ENCODE peak calls at places on chromosomes 4 and X, in ten cellular contexts. One of them, this sample, is unnamed.

GRCh38 chr4:97491856-97492255 is 651.4 kb downstream of the STPG2 start:
- DNase-seq in fibroblast of the conjunctiva: no peak
- DNase-seq in fibroblast of mammary gland: no peak
- DNase-seq in psoas muscle: no peak
- DNase-seq in activated T-cell treated with anti-CD3 and anti-CD28 coated beads, Interleukin-2, amount 50 U/mL, for 72 hours: no peak
- DNase-seq in LoVo: no peak
- DNase-seq in nucleus accumbens: no peak
- DNase-seq in astrocyte of the spinal cord: no peak
- DNase-seq in GM12865: no peak
- DNase-seq in GM13977: no peak
- DNase-seq in this sample: no peak

GRCh38 chr4:27702710-27703431 is 842.2 kb downstream of the STIM2 start:
- DNase-seq in fibroblast of the conjunctiva: no peak
- DNase-seq in fibroblast of mammary gland: peak; percentile 15
- DNase-seq in psoas muscle: no peak
- DNase-seq in activated T-cell treated with anti-CD3 and anti-CD28 coated beads, Interleukin-2, amount 50 U/mL, for 72 hours: no peak
- DNase-seq in LoVo: no peak
- DNase-seq in nucleus accumbens: no peak
- DNase-seq in astrocyte of the spinal cord: peak; percentile 33
- DNase-seq in GM12865: peak; percentile 40
- DNase-seq in GM13977: peak; percentile 20
- DNase-seq in this sample: no peak

GRCh38 chr4:121096174-121096573 is 23.8 kb upstream of the NDNF start:
- DNase-seq in fibroblast of the conjunctiva: no peak
- DNase-seq in fibroblast of mammary gland: no peak
- DNase-seq in psoas muscle: no peak
- DNase-seq in activated T-cell treated with anti-CD3 and anti-CD28 coated beads, Interleukin-2, amount 50 U/mL, for 72 hours: no peak
- DNase-seq in LoVo: no peak
- DNase-seq in nucleus accumbens: no peak
- DNase-seq in astrocyte of the spinal cord: no peak
- DNase-seq in GM12865: no peak
- DNase-seq in GM13977: no peak
- DNase-seq in this sample: no peak

GRCh38 chr4:154711522-154711921 is 32.3 kb upstream of the LRAT start:
- DNase-seq in fibroblast of the conjunctiva: no peak
- DNase-seq in fibroblast of mammary gland: no peak
- DNase-seq in psoas muscle: no peak
- DNase-seq in activated T-cell treated with anti-CD3 and anti-CD28 coated beads, Interleukin-2, amount 50 U/mL, for 72 hours: no peak
- DNase-seq in LoVo: no peak
- DNase-seq in nucleus accumbens: no peak
- DNase-seq in astrocyte of the spinal cord: no peak
- DNase-seq in GM12865: no peak
- DNase-seq in GM13977: no peak
- DNase-seq in this sample: no peak

GRCh38 chr4:140137654-140138053 is 16.3 kb downstream of the MAML3 start:
- DNase-seq in fibroblast of the conjunctiva: no peak
- DNase-seq in fibroblast of mammary gland: peak; percentile 15
- DNase-seq in psoas muscle: no peak
- DNase-seq in activated T-cell treated with anti-CD3 and anti-CD28 coated beads, Interleukin-2, amount 50 U/mL, for 72 hours: no peak
- DNase-seq in LoVo: no peak
- DNase-seq in nucleus accumbens: no peak
- DNase-seq in astrocyte of the spinal cord: peak; percentile 65
- DNase-seq in GM12865: no peak
- DNase-seq in GM13977: no peak
- DNase-seq in this sample: no peak

GRCh38 chr4:176409627-176410026 is 89.9 kb downstream of the SPCS3 start:
- DNase-seq in fibroblast of the conjunctiva: no peak
- DNase-seq in fibroblast of mammary gland: peak; percentile 3
- DNase-seq in psoas muscle: no peak
- DNase-seq in activated T-cell treated with anti-CD3 and anti-CD28 coated beads, Interleukin-2, amount 50 U/mL, for 72 hours: no peak
- DNase-seq in LoVo: no peak
- DNase-seq in nucleus accumbens: no peak
- DNase-seq in astrocyte of the spinal cord: peak; percentile 36
- DNase-seq in GM12865: no peak
- DNase-seq in GM13977: no peak
- DNase-seq in this sample: no peak

GRCh38 chr4:153535735-153536494 is 69.8 kb downstream of the TMEM131L start:
- DNase-seq in fibroblast of the conjunctiva: no peak
- DNase-seq in fibroblast of mammary gland: no peak
- DNase-seq in psoas muscle: no peak
- DNase-seq in activated T-cell treated with anti-CD3 and anti-CD28 coated beads, Interleukin-2, amount 50 U/mL, for 72 hours: no peak
- DNase-seq in LoVo: no peak
- DNase-seq in nucleus accumbens: no peak
- DNase-seq in astrocyte of the spinal cord: no peak
- DNase-seq in GM12865: no peak
- DNase-seq in GM13977: no peak
- DNase-seq in this sample: no peak

GRCh38 chr4:1628892-1629703 is 55.0 kb downstream of the FAM53A start:
- DNase-seq in fibroblast of the conjunctiva: no peak
- DNase-seq in fibroblast of mammary gland: peak; percentile 28
- DNase-seq in psoas muscle: peak; percentile 61
- DNase-seq in activated T-cell treated with anti-CD3 and anti-CD28 coated beads, Interleukin-2, amount 50 U/mL, for 72 hours: peak; percentile 77
- DNase-seq in LoVo: peak; percentile 65
- DNase-seq in nucleus accumbens: peak; percentile 58
- DNase-seq in astrocyte of the spinal cord: peak; percentile 17
- DNase-seq in GM12865: peak; percentile 40
- DNase-seq in GM13977: peak; percentile 89
- DNase-seq in this sample: peak; percentile 64

GRCh38 chr4:189202869-189203271 is 737.8 kb upstream of the FRG1 start:
- DNase-seq in fibroblast of the conjunctiva: no peak
- DNase-seq in fibroblast of mammary gland: peak; percentile 63
- DNase-seq in psoas muscle: no peak
- DNase-seq in activated T-cell treated with anti-CD3 and anti-CD28 coated beads, Interleukin-2, amount 50 U/mL, for 72 hours: no peak
- DNase-seq in LoVo: no peak
- DNase-seq in nucleus accumbens: no peak
- DNase-seq in astrocyte of the spinal cord: peak; percentile 33
- DNase-seq in GM12865: no peak
- DNase-seq in GM13977: no peak
- DNase-seq in this sample: no peak

GRCh38 chrX:25198891-25199290 is 183.1 kb upstream of the ARX start:
- DNase-seq in fibroblast of the conjunctiva: no peak
- DNase-seq in fibroblast of mammary gland: no peak
- DNase-seq in psoas muscle: no peak
- DNase-seq in activated T-cell treated with anti-CD3 and anti-CD28 coated beads, Interleukin-2, amount 50 U/mL, for 72 hours: no peak
- DNase-seq in LoVo: no peak
- DNase-seq in nucleus accumbens: no peak
- DNase-seq in astrocyte of the spinal cord: peak; percentile 10
- DNase-seq in GM12865: no peak
- DNase-seq in GM13977: no peak
- DNase-seq in this sample: peak; percentile 8

GRCh38 chr4:174757736-174758135 is 71.3 kb downstream of the GLRA3 start:
- DNase-seq in fibroblast of the conjunctiva: no peak
- DNase-seq in fibroblast of mammary gland: no peak
- DNase-seq in psoas muscle: no peak
- DNase-seq in activated T-cell treated with anti-CD3 and anti-CD28 coated beads, Interleukin-2, amount 50 U/mL, for 72 hours: no peak
- DNase-seq in LoVo: no peak
- DNase-seq in nucleus accumbens: no peak
- DNase-seq in astrocyte of the spinal cord: no peak
- DNase-seq in GM12865: no peak
- DNase-seq in GM13977: no peak
- DNase-seq in this sample: no peak

GRCh38 chr4:6891436-6892170 is 18.0 kb upstream of the TBC1D14 start:
- DNase-seq in fibroblast of the conjunctiva: no peak
- DNase-seq in fibroblast of mammary gland: no peak
- DNase-seq in psoas muscle: no peak
- DNase-seq in activated T-cell treated with anti-CD3 and anti-CD28 coated beads, Interleukin-2, amount 50 U/mL, for 72 hours: no peak
- DNase-seq in LoVo: no peak
- DNase-seq in nucleus accumbens: no peak
- DNase-seq in astrocyte of the spinal cord: no peak
- DNase-seq in GM12865: no peak
- DNase-seq in GM13977: no peak
- DNase-seq in this sample: no peak

GRCh38 chr4:109010534-109010933 is 247.7 kb upstream of the ETNPPL start:
- DNase-seq in fibroblast of the conjunctiva: no peak
- DNase-seq in fibroblast of mammary gland: no peak
- DNase-seq in psoas muscle: no peak
- DNase-seq in activated T-cell treated with anti-CD3 and anti-CD28 coated beads, Interleukin-2, amount 50 U/mL, for 72 hours: no peak
- DNase-seq in LoVo: no peak
- DNase-seq in nucleus accumbens: no peak
- DNase-seq in astrocyte of the spinal cord: no peak
- DNase-seq in GM12865: no peak
- DNase-seq in GM13977: no peak
- DNase-seq in this sample: no peak

GRCh38 chr4:124018383-124019317 is 622.1 kb downstream of the SPRY1 start:
- DNase-seq in fibroblast of the conjunctiva: peak; percentile 26
- DNase-seq in fibroblast of mammary gland: peak; percentile 93
- DNase-seq in psoas muscle: peak; percentile 39
- DNase-seq in activated T-cell treated with anti-CD3 and anti-CD28 coated beads, Interleukin-2, amount 50 U/mL, for 72 hours: peak; percentile 1
- DNase-seq in LoVo: no peak
- DNase-seq in nucleus accumbens: no peak
- DNase-seq in astrocyte of the spinal cord: peak; percentile 25
- DNase-seq in GM12865: peak; percentile 81
- DNase-seq in GM13977: peak; percentile 18
- DNase-seq in this sample: peak; percentile 46

GRCh38 chr4:42640613-42641012 is 16.3 kb downstream of the ATP8A1 start:
- DNase-seq in fibroblast of the conjunctiva: no peak
- DNase-seq in fibroblast of mammary gland: no peak
- DNase-seq in psoas muscle: no peak
- DNase-seq in activated T-cell treated with anti-CD3 and anti-CD28 coated beads, Interleukin-2, amount 50 U/mL, for 72 hours: no peak
- DNase-seq in LoVo: no peak
- DNase-seq in nucleus accumbens: no peak
- DNase-seq in astrocyte of the spinal cord: no peak
- DNase-seq in GM12865: no peak
- DNase-seq in GM13977: no peak
- DNase-seq in this sample: no peak

GRCh38 chr4:108068422-108068821 is 78.7 kb downstream of the HADH start:
- DNase-seq in fibroblast of the conjunctiva: peak; percentile 17
- DNase-seq in fibroblast of mammary gland: peak; percentile 71
- DNase-seq in psoas muscle: no peak
- DNase-seq in activated T-cell treated with anti-CD3 and anti-CD28 coated beads, Interleukin-2, amount 50 U/mL, for 72 hours: no peak
- DNase-seq in LoVo: no peak
- DNase-seq in nucleus accumbens: no peak
- DNase-seq in astrocyte of the spinal cord: peak; percentile 21
- DNase-seq in GM12865: no peak
- DNase-seq in GM13977: no peak
- DNase-seq in this sample: no peak

GRCh38 chrX:154370882-154371770 is 3.3 kb downstream of the FLNA start:
- DNase-seq in fibroblast of the conjunctiva: peak; percentile 87
- DNase-seq in fibroblast of mammary gland: peak; percentile 88
- DNase-seq in psoas muscle: peak; percentile 94
- DNase-seq in activated T-cell treated with anti-CD3 and anti-CD28 coated beads, Interleukin-2, amount 50 U/mL, for 72 hours: peak; percentile 91
- DNase-seq in LoVo: peak; percentile 83
- DNase-seq in nucleus accumbens: peak; percentile 83
- DNase-seq in astrocyte of the spinal cord: peak; percentile 96
- DNase-seq in GM12865: peak; percentile 95
- DNase-seq in GM13977: peak; percentile 92
- DNase-seq in this sample: peak; percentile 87

GRCh38 chrX:17559728-17560379 is 177.4 kb upstream of the SCML1 start:
- DNase-seq in fibroblast of the conjunctiva: peak; percentile 77
- DNase-seq in fibroblast of mammary gland: peak; percentile 88
- DNase-seq in psoas muscle: no peak
- DNase-seq in activated T-cell treated with anti-CD3 and anti-CD28 coated beads, Interleukin-2, amount 50 U/mL, for 72 hours: no peak
- DNase-seq in LoVo: peak; percentile 1
- DNase-seq in nucleus accumbens: no peak
- DNase-seq in astrocyte of the spinal cord: peak; percentile 87
- DNase-seq in GM12865: no peak
- DNase-seq in GM13977: no peak
- DNase-seq in this sample: peak; percentile 29

GRCh38 chr4:39732728-39733127 is 34.8 kb downstream of the UBE2K start:
- DNase-seq in fibroblast of the conjunctiva: peak; percentile 81
- DNase-seq in fibroblast of mammary gland: peak; percentile 89
- DNase-seq in psoas muscle: no peak
- DNase-seq in activated T-cell treated with anti-CD3 and anti-CD28 coated beads, Interleukin-2, amount 50 U/mL, for 72 hours: no peak
- DNase-seq in LoVo: no peak
- DNase-seq in nucleus accumbens: no peak
- DNase-seq in astrocyte of the spinal cord: peak; percentile 87
- DNase-seq in GM12865: peak; percentile 42
- DNase-seq in GM13977: no peak
- DNase-seq in this sample: no peak

GRCh38 chr4:127309360-127310095 is 323.2 kb upstream of the INTU start:
- DNase-seq in fibroblast of the conjunctiva: peak; percentile 49
- DNase-seq in fibroblast of mammary gland: peak; percentile 88
- DNase-seq in psoas muscle: peak; percentile 10
- DNase-seq in activated T-cell treated with anti-CD3 and anti-CD28 coated beads, Interleukin-2, amount 50 U/mL, for 72 hours: no peak
- DNase-seq in LoVo: no peak
- DNase-seq in nucleus accumbens: no peak
- DNase-seq in astrocyte of the spinal cord: peak; percentile 64
- DNase-seq in GM12865: no peak
- DNase-seq in GM13977: no peak
- DNase-seq in this sample: no peak

GRCh38 chr4:38621004-38621684 is 42.9 kb upstream of the KLF3 start:
- DNase-seq in fibroblast of the conjunctiva: peak; percentile 75
- DNase-seq in fibroblast of mammary gland: peak; percentile 76
- DNase-seq in psoas muscle: no peak
- DNase-seq in activated T-cell treated with anti-CD3 and anti-CD28 coated beads, Interleukin-2, amount 50 U/mL, for 72 hours: no peak
- DNase-seq in LoVo: peak; percentile 89
- DNase-seq in nucleus accumbens: no peak
- DNase-seq in astrocyte of the spinal cord: no peak
- DNase-seq in GM12865: no peak
- DNase-seq in GM13977: no peak
- DNase-seq in this sample: peak; percentile 56

GRCh38 chrX:129842510-129843208 is 1.0 kb downstream of the ZDHHC9 start:
- DNase-seq in fibroblast of the conjunctiva: no peak
- DNase-seq in fibroblast of mammary gland: peak; percentile 80
- DNase-seq in psoas muscle: peak; percentile 20
- DNase-seq in activated T-cell treated with anti-CD3 and anti-CD28 coated beads, Interleukin-2, amount 50 U/mL, for 72 hours: no peak
- DNase-seq in LoVo: peak; percentile 5
- DNase-seq in nucleus accumbens: no peak
- DNase-seq in astrocyte of the spinal cord: peak; percentile 27
- DNase-seq in GM12865: peak; percentile 1
- DNase-seq in GM13977: no peak
- DNase-seq in this sample: peak; percentile 50

GRCh38 chr4:113020966-113021365 is 28.5 kb upstream of the ANK2 start:
- DNase-seq in fibroblast of the conjunctiva: peak; percentile 6
- DNase-seq in fibroblast of mammary gland: peak; percentile 12
- DNase-seq in psoas muscle: no peak
- DNase-seq in activated T-cell treated with anti-CD3 and anti-CD28 coated beads, Interleukin-2, amount 50 U/mL, for 72 hours: no peak
- DNase-seq in LoVo: no peak
- DNase-seq in nucleus accumbens: no peak
- DNase-seq in astrocyte of the spinal cord: no peak
- DNase-seq in GM12865: no peak
- DNase-seq in GM13977: no peak
- DNase-seq in this sample: no peak

GRCh38 chr4:84573738-84574720 is 8.9 kb upstream of the CDS1 start:
- DNase-seq in fibroblast of the conjunctiva: no peak
- DNase-seq in fibroblast of mammary gland: peak; percentile 21
- DNase-seq in psoas muscle: no peak
- DNase-seq in activated T-cell treated with anti-CD3 and anti-CD28 coated beads, Interleukin-2, amount 50 U/mL, for 72 hours: peak; percentile 7
- DNase-seq in LoVo: no peak
- DNase-seq in nucleus accumbens: no peak
- DNase-seq in astrocyte of the spinal cord: peak; percentile 18
- DNase-seq in GM12865: no peak
- DNase-seq in GM13977: no peak
- DNase-seq in this sample: no peak

GRCh38 chrX:352181-352580 is 33.6 kb upstream of the GTPBP6 start:
- DNase-seq in fibroblast of the conjunctiva: no peak
- DNase-seq in fibroblast of mammary gland: no peak
- DNase-seq in psoas muscle: no peak
- DNase-seq in activated T-cell treated with anti-CD3 and anti-CD28 coated beads, Interleukin-2, amount 50 U/mL, for 72 hours: no peak
- DNase-seq in LoVo: no peak
- DNase-seq in nucleus accumbens: no peak
- DNase-seq in astrocyte of the spinal cord: no peak
- DNase-seq in GM12865: no peak
- DNase-seq in GM13977: no peak
- DNase-seq in this sample: no peak

GRCh38 chr4:47222276-47222675 is 190.9 kb downstream of the GABRB1 start:
- DNase-seq in fibroblast of the conjunctiva: no peak
- DNase-seq in fibroblast of mammary gland: peak; percentile 43
- DNase-seq in psoas muscle: no peak
- DNase-seq in activated T-cell treated with anti-CD3 and anti-CD28 coated beads, Interleukin-2, amount 50 U/mL, for 72 hours: no peak
- DNase-seq in LoVo: no peak
- DNase-seq in nucleus accumbens: no peak
- DNase-seq in astrocyte of the spinal cord: no peak
- DNase-seq in GM12865: no peak
- DNase-seq in GM13977: no peak
- DNase-seq in this sample: no peak

GRCh38 chr4:82268050-82268825 is 105.6 kb downstream of the HNRNPD start:
- DNase-seq in fibroblast of the conjunctiva: peak; percentile 27
- DNase-seq in fibroblast of mammary gland: peak; percentile 53
- DNase-seq in psoas muscle: peak; percentile 42
- DNase-seq in activated T-cell treated with anti-CD3 and anti-CD28 coated beads, Interleukin-2, amount 50 U/mL, for 72 hours: peak; percentile 33
- DNase-seq in LoVo: peak; percentile 54
- DNase-seq in nucleus accumbens: peak; percentile 38
- DNase-seq in astrocyte of the spinal cord: peak; percentile 48
- DNase-seq in GM12865: peak; percentile 48
- DNase-seq in GM13977: peak; percentile 40
- DNase-seq in this sample: peak; percentile 59

GRCh38 chrX:153572601-153573000 is 26.3 kb downstream of the CCNQ start:
- DNase-seq in fibroblast of the conjunctiva: no peak
- DNase-seq in fibroblast of mammary gland: no peak
- DNase-seq in psoas muscle: no peak
- DNase-seq in activated T-cell treated with anti-CD3 and anti-CD28 coated beads, Interleukin-2, amount 50 U/mL, for 72 hours: no peak
- DNase-seq in LoVo: no peak
- DNase-seq in nucleus accumbens: no peak
- DNase-seq in astrocyte of the spinal cord: no peak
- DNase-seq in GM12865: no peak
- DNase-seq in GM13977: no peak
- DNase-seq in this sample: no peak